ENCODE peak calls at places on chromosomes 11 and 22, in ten cellular contexts. One of them, this sample, is unnamed.

GRCh38 chr22:17891427-17892167 is 117.3 kb upstream of the BID start:
- DNase-seq in fibroblast of the conjunctiva: no peak
- DNase-seq in HS-5: no peak
- DNase-seq in effector CD4-positive, alpha-beta T cell: no peak
- DNase-seq in activated CD4-positive, alpha-beta T cell treated with anti-CD3 and anti-CD28 coated beads, Interleukin-2, amount 50 U/mL, for 4 hours: no peak
- DNase-seq in NCI-H2171 treated with DMSO at 0.1 percent for 48 hours: peak
- DNase-seq in coronary artery: no peak
- DNase-seq in fibroblast of the aortic adventitia: no peak
- DNase-seq in iris pigment epithelial cell: no peak
- DNase-seq in T-cell: no peak
- DNase-seq in this sample: no peak

GRCh38 chr11:47599821-47600377 is 5.7 kb upstream of the C1QTNF4 start:
- DNase-seq in fibroblast of the conjunctiva: no peak
- DNase-seq in HS-5: no peak
- DNase-seq in effector CD4-positive, alpha-beta T cell: no peak
- DNase-seq in activated CD4-positive, alpha-beta T cell treated with anti-CD3 and anti-CD28 coated beads, Interleukin-2, amount 50 U/mL, for 4 hours: no peak
- DNase-seq in NCI-H2171 treated with DMSO at 0.1 percent for 48 hours: no peak
- DNase-seq in coronary artery: no peak
- DNase-seq in fibroblast of the aortic adventitia: no peak
- DNase-seq in iris pigment epithelial cell: no peak
- DNase-seq in T-cell: no peak
- DNase-seq in this sample: no peak

GRCh38 chr11:123212406-123212805 is 17.4 kb upstream of the CLMP start:
- DNase-seq in fibroblast of the conjunctiva: no peak
- DNase-seq in HS-5: no peak
- DNase-seq in effector CD4-positive, alpha-beta T cell: no peak
- DNase-seq in activated CD4-positive, alpha-beta T cell treated with anti-CD3 and anti-CD28 coated beads, Interleukin-2, amount 50 U/mL, for 4 hours: no peak
- DNase-seq in NCI-H2171 treated with DMSO at 0.1 percent for 48 hours: no peak
- DNase-seq in coronary artery: no peak
- DNase-seq in fibroblast of the aortic adventitia: peak
- DNase-seq in iris pigment epithelial cell: no peak
- DNase-seq in T-cell: no peak
- DNase-seq in this sample: no peak

GRCh38 chr11:10973416-10973815 is 115.6 kb upstream of the ZBED5 start:
- DNase-seq in fibroblast of the conjunctiva: no peak
- DNase-seq in HS-5: no peak
- DNase-seq in effector CD4-positive, alpha-beta T cell: no peak
- DNase-seq in activated CD4-positive, alpha-beta T cell treated with anti-CD3 and anti-CD28 coated beads, Interleukin-2, amount 50 U/mL, for 4 hours: no peak
- DNase-seq in NCI-H2171 treated with DMSO at 0.1 percent for 48 hours: no peak
- DNase-seq in coronary artery: no peak
- DNase-seq in fibroblast of the aortic adventitia: no peak
- DNase-seq in iris pigment epithelial cell: no peak
- DNase-seq in T-cell: no peak
- DNase-seq in this sample: no peak

GRCh38 chr22:50294319-50294656 is 13.2 kb downstream of the PLXNB2 start:
- DNase-seq in fibroblast of the conjunctiva: no peak
- DNase-seq in HS-5: no peak
- DNase-seq in effector CD4-positive, alpha-beta T cell: no peak
- DNase-seq in activated CD4-positive, alpha-beta T cell treated with anti-CD3 and anti-CD28 coated beads, Interleukin-2, amount 50 U/mL, for 4 hours: no peak
- DNase-seq in NCI-H2171 treated with DMSO at 0.1 percent for 48 hours: no peak
- DNase-seq in coronary artery: no peak
- DNase-seq in fibroblast of the aortic adventitia: no peak
- DNase-seq in iris pigment epithelial cell: no peak
- DNase-seq in T-cell: no peak
- DNase-seq in this sample: no peak

GRCh38 chr11:109914038-109914437 is 179.2 kb upstream of the ZC3H12C start:
- DNase-seq in fibroblast of the conjunctiva: no peak
- DNase-seq in HS-5: no peak
- DNase-seq in effector CD4-positive, alpha-beta T cell: no peak
- DNase-seq in activated CD4-positive, alpha-beta T cell treated with anti-CD3 and anti-CD28 coated beads, Interleukin-2, amount 50 U/mL, for 4 hours: no peak
- DNase-seq in NCI-H2171 treated with DMSO at 0.1 percent for 48 hours: no peak
- DNase-seq in coronary artery: no peak
- DNase-seq in fibroblast of the aortic adventitia: no peak
- DNase-seq in iris pigment epithelial cell: no peak
- DNase-seq in T-cell: no peak
- DNase-seq in this sample: no peak

GRCh38 chr11:62223095-62223494 is 14.6 kb downstream of the SCGB2A1 start:
- DNase-seq in fibroblast of the conjunctiva: no peak
- DNase-seq in HS-5: no peak
- DNase-seq in effector CD4-positive, alpha-beta T cell: no peak
- DNase-seq in activated CD4-positive, alpha-beta T cell treated with anti-CD3 and anti-CD28 coated beads, Interleukin-2, amount 50 U/mL, for 4 hours: no peak
- DNase-seq in NCI-H2171 treated with DMSO at 0.1 percent for 48 hours: no peak
- DNase-seq in coronary artery: no peak
- DNase-seq in fibroblast of the aortic adventitia: peak
- DNase-seq in iris pigment epithelial cell: peak
- DNase-seq in T-cell: no peak
- DNase-seq in this sample: no peak

GRCh38 chr11:57251037-57251436 is 14.0 kb upstream of the APLNR start:
- DNase-seq in fibroblast of the conjunctiva: no peak
- DNase-seq in HS-5: no peak
- DNase-seq in effector CD4-positive, alpha-beta T cell: no peak
- DNase-seq in activated CD4-positive, alpha-beta T cell treated with anti-CD3 and anti-CD28 coated beads, Interleukin-2, amount 50 U/mL, for 4 hours: no peak
- DNase-seq in NCI-H2171 treated with DMSO at 0.1 percent for 48 hours: no peak
- DNase-seq in coronary artery: no peak
- DNase-seq in fibroblast of the aortic adventitia: no peak
- DNase-seq in iris pigment epithelial cell: no peak
- DNase-seq in T-cell: no peak
- DNase-seq in this sample: no peak

GRCh38 chr11:131667566-131667965 is 297.2 kb downstream of the NTM start:
- DNase-seq in fibroblast of the conjunctiva: no peak
- DNase-seq in HS-5: no peak
- DNase-seq in effector CD4-positive, alpha-beta T cell: no peak
- DNase-seq in activated CD4-positive, alpha-beta T cell treated with anti-CD3 and anti-CD28 coated beads, Interleukin-2, amount 50 U/mL, for 4 hours: no peak
- DNase-seq in NCI-H2171 treated with DMSO at 0.1 percent for 48 hours: no peak
- DNase-seq in coronary artery: no peak
- DNase-seq in fibroblast of the aortic adventitia: no peak
- DNase-seq in iris pigment epithelial cell: no peak
- DNase-seq in T-cell: no peak
- DNase-seq in this sample: no peak

GRCh38 chr11:67632982-67633755 is 3.4 kb upstream of the NUDT8 start:
- DNase-seq in fibroblast of the conjunctiva: no peak
- DNase-seq in HS-5: no peak
- DNase-seq in effector CD4-positive, alpha-beta T cell: no peak
- DNase-seq in activated CD4-positive, alpha-beta T cell treated with anti-CD3 and anti-CD28 coated beads, Interleukin-2, amount 50 U/mL, for 4 hours: no peak
- DNase-seq in NCI-H2171 treated with DMSO at 0.1 percent for 48 hours: no peak
- DNase-seq in coronary artery: no peak
- DNase-seq in fibroblast of the aortic adventitia: no peak
- DNase-seq in iris pigment epithelial cell: no peak
- DNase-seq in T-cell: no peak
- DNase-seq in this sample: no peak

GRCh38 chr22:24588370-24588755 is 4.5 kb downstream of the LRRC75B start:
- DNase-seq in fibroblast of the conjunctiva: no peak
- DNase-seq in HS-5: no peak
- DNase-seq in effector CD4-positive, alpha-beta T cell: no peak
- DNase-seq in activated CD4-positive, alpha-beta T cell treated with anti-CD3 and anti-CD28 coated beads, Interleukin-2, amount 50 U/mL, for 4 hours: no peak
- DNase-seq in NCI-H2171 treated with DMSO at 0.1 percent for 48 hours: no peak
- DNase-seq in coronary artery: no peak
- DNase-seq in fibroblast of the aortic adventitia: no peak
- DNase-seq in iris pigment epithelial cell: no peak
- DNase-seq in T-cell: no peak
- DNase-seq in this sample: no peak

GRCh38 chr22:38938221-38938620 is 19.2 kb upstream of the APOBEC3A start:
- DNase-seq in fibroblast of the conjunctiva: no peak
- DNase-seq in HS-5: no peak
- DNase-seq in effector CD4-positive, alpha-beta T cell: no peak
- DNase-seq in activated CD4-positive, alpha-beta T cell treated with anti-CD3 and anti-CD28 coated beads, Interleukin-2, amount 50 U/mL, for 4 hours: no peak
- DNase-seq in NCI-H2171 treated with DMSO at 0.1 percent for 48 hours: no peak
- DNase-seq in coronary artery: no peak
- DNase-seq in fibroblast of the aortic adventitia: no peak
- DNase-seq in iris pigment epithelial cell: no peak
- DNase-seq in T-cell: no peak
- DNase-seq in this sample: no peak

GRCh38 chr11:17395978-17396377 is 7.5 kb upstream of the KCNJ11 start:
- DNase-seq in fibroblast of the conjunctiva: no peak
- DNase-seq in HS-5: no peak
- DNase-seq in effector CD4-positive, alpha-beta T cell: no peak
- DNase-seq in activated CD4-positive, alpha-beta T cell treated with anti-CD3 and anti-CD28 coated beads, Interleukin-2, amount 50 U/mL, for 4 hours: no peak
- DNase-seq in NCI-H2171 treated with DMSO at 0.1 percent for 48 hours: no peak
- DNase-seq in coronary artery: no peak
- DNase-seq in fibroblast of the aortic adventitia: no peak
- DNase-seq in iris pigment epithelial cell: no peak
- DNase-seq in T-cell: no peak
- DNase-seq in this sample: no peak

GRCh38 chr11:9315078-9315688 is 790 bp upstream of the TMEM41B start:
- DNase-seq in fibroblast of the conjunctiva: no peak
- DNase-seq in HS-5: no peak
- DNase-seq in effector CD4-positive, alpha-beta T cell: no peak
- DNase-seq in activated CD4-positive, alpha-beta T cell treated with anti-CD3 and anti-CD28 coated beads, Interleukin-2, amount 50 U/mL, for 4 hours: no peak
- DNase-seq in NCI-H2171 treated with DMSO at 0.1 percent for 48 hours: no peak
- DNase-seq in coronary artery: no peak
- DNase-seq in fibroblast of the aortic adventitia: no peak
- DNase-seq in iris pigment epithelial cell: peak
- DNase-seq in T-cell: no peak
- DNase-seq in this sample: no peak

GRCh38 chr11:33910261-33910959 is 18.5 kb upstream of the LMO2 start:
- DNase-seq in fibroblast of the conjunctiva: no peak
- DNase-seq in HS-5: peak
- DNase-seq in effector CD4-positive, alpha-beta T cell: no peak
- DNase-seq in activated CD4-positive, alpha-beta T cell treated with anti-CD3 and anti-CD28 coated beads, Interleukin-2, amount 50 U/mL, for 4 hours: no peak
- DNase-seq in NCI-H2171 treated with DMSO at 0.1 percent for 48 hours: no peak
- DNase-seq in coronary artery: no peak
- DNase-seq in fibroblast of the aortic adventitia: peak
- DNase-seq in iris pigment epithelial cell: no peak
- DNase-seq in T-cell: no peak
- DNase-seq in this sample: no peak

GRCh38 chr11:7353100-7353499 is 101.4 kb downstream of the SYT9 start:
- DNase-seq in fibroblast of the conjunctiva: peak
- DNase-seq in HS-5: no peak
- DNase-seq in effector CD4-positive, alpha-beta T cell: no peak
- DNase-seq in activated CD4-positive, alpha-beta T cell treated with anti-CD3 and anti-CD28 coated beads, Interleukin-2, amount 50 U/mL, for 4 hours: no peak
- DNase-seq in NCI-H2171 treated with DMSO at 0.1 percent for 48 hours: peak
- DNase-seq in coronary artery: no peak
- DNase-seq in fibroblast of the aortic adventitia: peak
- DNase-seq in iris pigment epithelial cell: peak
- DNase-seq in T-cell: no peak
- DNase-seq in this sample: no peak

GRCh38 chr11:19988598-19988997 is 171.7 kb downstream of the DBX1 start:
- DNase-seq in fibroblast of the conjunctiva: peak
- DNase-seq in HS-5: peak
- DNase-seq in effector CD4-positive, alpha-beta T cell: no peak
- DNase-seq in activated CD4-positive, alpha-beta T cell treated with anti-CD3 and anti-CD28 coated beads, Interleukin-2, amount 50 U/mL, for 4 hours: no peak
- DNase-seq in NCI-H2171 treated with DMSO at 0.1 percent for 48 hours: no peak
- DNase-seq in coronary artery: no peak
- DNase-seq in fibroblast of the aortic adventitia: peak
- DNase-seq in iris pigment epithelial cell: peak
- DNase-seq in T-cell: no peak
- DNase-seq in this sample: no peak

GRCh38 chr22:47715866-47716578 is 953.6 kb downstream of the TBC1D22A start:
- DNase-seq in fibroblast of the conjunctiva: no peak
- DNase-seq in HS-5: no peak
- DNase-seq in effector CD4-positive, alpha-beta T cell: no peak
- DNase-seq in activated CD4-positive, alpha-beta T cell treated with anti-CD3 and anti-CD28 coated beads, Interleukin-2, amount 50 U/mL, for 4 hours: no peak
- DNase-seq in NCI-H2171 treated with DMSO at 0.1 percent for 48 hours: no peak
- DNase-seq in coronary artery: no peak
- DNase-seq in fibroblast of the aortic adventitia: no peak
- DNase-seq in iris pigment epithelial cell: no peak
- DNase-seq in T-cell: no peak
- DNase-seq in this sample: no peak

GRCh38 chr11:80815752-80816453 is 1375.1 kb upstream of the TENM4 start:
- DNase-seq in fibroblast of the conjunctiva: no peak
- DNase-seq in HS-5: no peak
- DNase-seq in effector CD4-positive, alpha-beta T cell: no peak
- DNase-seq in activated CD4-positive, alpha-beta T cell treated with anti-CD3 and anti-CD28 coated beads, Interleukin-2, amount 50 U/mL, for 4 hours: no peak
- DNase-seq in NCI-H2171 treated with DMSO at 0.1 percent for 48 hours: no peak
- DNase-seq in coronary artery: no peak
- DNase-seq in fibroblast of the aortic adventitia: no peak
- DNase-seq in iris pigment epithelial cell: no peak
- DNase-seq in T-cell: no peak
- DNase-seq in this sample: no peak

GRCh38 chr11:130409618-130410388 is 18.6 kb downstream of the ADAMTS8 start:
- DNase-seq in fibroblast of the conjunctiva: no peak
- DNase-seq in HS-5: no peak
- DNase-seq in effector CD4-positive, alpha-beta T cell: no peak
- DNase-seq in activated CD4-positive, alpha-beta T cell treated with anti-CD3 and anti-CD28 coated beads, Interleukin-2, amount 50 U/mL, for 4 hours: no peak
- DNase-seq in NCI-H2171 treated with DMSO at 0.1 percent for 48 hours: no peak
- DNase-seq in coronary artery: no peak
- DNase-seq in fibroblast of the aortic adventitia: no peak
- DNase-seq in iris pigment epithelial cell: no peak
- DNase-seq in T-cell: no peak
- DNase-seq in this sample: no peak

GRCh38 chr11:28822596-28822995 is 714.4 kb downstream of the METTL15 start:
- DNase-seq in fibroblast of the conjunctiva: no peak
- DNase-seq in HS-5: no peak
- DNase-seq in effector CD4-positive, alpha-beta T cell: no peak
- DNase-seq in activated CD4-positive, alpha-beta T cell treated with anti-CD3 and anti-CD28 coated beads, Interleukin-2, amount 50 U/mL, for 4 hours: no peak
- DNase-seq in NCI-H2171 treated with DMSO at 0.1 percent for 48 hours: no peak
- DNase-seq in coronary artery: no peak
- DNase-seq in fibroblast of the aortic adventitia: no peak
- DNase-seq in iris pigment epithelial cell: peak
- DNase-seq in T-cell: no peak
- DNase-seq in this sample: no peak

GRCh38 chr11:125583496-125583895 is 9.2 kb upstream of the STT3A start:
- DNase-seq in fibroblast of the conjunctiva: no peak
- DNase-seq in HS-5: no peak
- DNase-seq in effector CD4-positive, alpha-beta T cell: no peak
- DNase-seq in activated CD4-positive, alpha-beta T cell treated with anti-CD3 and anti-CD28 coated beads, Interleukin-2, amount 50 U/mL, for 4 hours: no peak
- DNase-seq in NCI-H2171 treated with DMSO at 0.1 percent for 48 hours: no peak
- DNase-seq in coronary artery: no peak
- DNase-seq in fibroblast of the aortic adventitia: no peak
- DNase-seq in iris pigment epithelial cell: no peak
- DNase-seq in T-cell: no peak
- DNase-seq in this sample: no peak

GRCh38 chr11:35978891-35979290 is 35.0 kb downstream of the LDLRAD3 start:
- DNase-seq in fibroblast of the conjunctiva: no peak
- DNase-seq in HS-5: no peak
- DNase-seq in effector CD4-positive, alpha-beta T cell: no peak
- DNase-seq in activated CD4-positive, alpha-beta T cell treated with anti-CD3 and anti-CD28 coated beads, Interleukin-2, amount 50 U/mL, for 4 hours: no peak
- DNase-seq in NCI-H2171 treated with DMSO at 0.1 percent for 48 hours: no peak
- DNase-seq in coronary artery: no peak
- DNase-seq in fibroblast of the aortic adventitia: no peak
- DNase-seq in iris pigment epithelial cell: no peak
- DNase-seq in T-cell: no peak
- DNase-seq in this sample: no peak

This sample was measured in activated gamma-delta T cell treated with anti-CD3 and anti-CD28 coated beads, Interleukin-2, amount 50 U/mL, for 16 hours.